ENCODE peak calls at places on chromosomes 4 and X, in five cellular contexts. One of them, this sample, is unnamed.

GRCh38 chr4:7052923-7053715 is 9.9 kb downstream of the TADA2B start:
- DNase-seq in brain microvascular endothelial cell: no peak
- DNase-seq in fibroblast of lung: peak
- DNase-seq in pancreas: no peak
- DNase-seq in astrocyte: no peak
- DNase-seq in this sample: no peak

GRCh38 chr4:87073570-87074470 is 139.0 kb downstream of the AFF1 start:
- DNase-seq in brain microvascular endothelial cell: no peak
- DNase-seq in fibroblast of lung: no peak
- DNase-seq in pancreas: no peak
- DNase-seq in astrocyte: peak
- DNase-seq in this sample: no peak

GRCh38 chrX:8731579-8732395 is at the start of gene ANOS1:
- DNase-seq in brain microvascular endothelial cell: no peak
- DNase-seq in fibroblast of lung: peak
- DNase-seq in pancreas: peak
- DNase-seq in astrocyte: peak
- DNase-seq in this sample: peak

GRCh38 chrX:129037389-129037788 is 485.9 kb downstream of the SMARCA1 start:
- DNase-seq in brain microvascular endothelial cell: no peak
- DNase-seq in fibroblast of lung: no peak
- DNase-seq in pancreas: no peak
- DNase-seq in astrocyte: no peak
- DNase-seq in this sample: no peak

GRCh38 chr4:6957994-6958393 is 48.4 kb downstream of the TBC1D14 start:
- DNase-seq in brain microvascular endothelial cell: no peak
- DNase-seq in fibroblast of lung: no peak
- DNase-seq in pancreas: no peak
- DNase-seq in astrocyte: no peak
- DNase-seq in this sample: no peak

GRCh38 chrX:71177327-71177726 is 32.7 kb downstream of the NLGN3 start:
- DNase-seq in brain microvascular endothelial cell: no peak
- DNase-seq in fibroblast of lung: no peak
- DNase-seq in pancreas: no peak
- DNase-seq in astrocyte: no peak
- DNase-seq in this sample: no peak

GRCh38 chrX:107718156-107718621 is 57.4 kb downstream of the TSC22D3 start:
- DNase-seq in brain microvascular endothelial cell: peak
- DNase-seq in fibroblast of lung: peak
- DNase-seq in pancreas: peak
- DNase-seq in astrocyte: peak
- DNase-seq in this sample: peak

GRCh38 chr4:51851090-51851936 is 8.4 kb downstream of the DCUN1D4 start:
- DNase-seq in brain microvascular endothelial cell: no peak
- DNase-seq in fibroblast of lung: no peak
- DNase-seq in pancreas: no peak
- DNase-seq in astrocyte: no peak
- DNase-seq in this sample: no peak

GRCh38 chrX:69024931-69025330 is 140.3 kb downstream of the PJA1 start:
- DNase-seq in brain microvascular endothelial cell: peak
- DNase-seq in fibroblast of lung: peak
- DNase-seq in pancreas: no peak
- DNase-seq in astrocyte: peak
- DNase-seq in this sample: peak

GRCh38 chr4:45350438-45350837 is 624.1 kb upstream of the GNPDA2 start:
- DNase-seq in brain microvascular endothelial cell: no peak
- DNase-seq in fibroblast of lung: peak
- DNase-seq in pancreas: no peak
- DNase-seq in astrocyte: peak
- DNase-seq in this sample: no peak

GRCh38 chr4:159105761-159106243 is 2.9 kb downstream of the RAPGEF2 start:
- DNase-seq in brain microvascular endothelial cell: peak
- DNase-seq in fibroblast of lung: peak
- DNase-seq in pancreas: no peak
- DNase-seq in astrocyte: peak
- DNase-seq in this sample: no peak

GRCh38 chrX:367349-367748 is 19.4 kb downstream of the PPP2R3B start:
- DNase-seq in brain microvascular endothelial cell: no peak
- DNase-seq in fibroblast of lung: no peak
- DNase-seq in pancreas: no peak
- DNase-seq in astrocyte: no peak
- DNase-seq in this sample: no peak

GRCh38 chrX:137565921-137566745 is at the start of gene ZIC3:
- DNase-seq in brain microvascular endothelial cell: peak
- DNase-seq in fibroblast of lung: peak
- DNase-seq in pancreas: peak
- DNase-seq in astrocyte: peak
- DNase-seq in this sample: no peak

GRCh38 chr4:12787261-12787660 is 696.9 kb downstream of the RAB28 start:
- DNase-seq in brain microvascular endothelial cell: no peak
- DNase-seq in fibroblast of lung: no peak
- DNase-seq in pancreas: no peak
- DNase-seq in astrocyte: no peak
- DNase-seq in this sample: no peak

GRCh38 chr4:182478475-182478874 is 235.3 kb downstream of the TENM3 start:
- DNase-seq in brain microvascular endothelial cell: peak
- DNase-seq in fibroblast of lung: peak
- DNase-seq in pancreas: no peak
- DNase-seq in astrocyte: no peak
- DNase-seq in this sample: no peak

GRCh38 chr4:108644237-108644636 is 6.2 kb upstream of the OSTC start:
- DNase-seq in brain microvascular endothelial cell: no peak
- DNase-seq in fibroblast of lung: peak
- DNase-seq in pancreas: no peak
- DNase-seq in astrocyte: peak
- DNase-seq in this sample: no peak

GRCh38 chr4:7647932-7648812 is 213.4 kb upstream of the PSAPL1 start:
- DNase-seq in brain microvascular endothelial cell: peak
- DNase-seq in fibroblast of lung: peak
- DNase-seq in pancreas: no peak
- DNase-seq in astrocyte: peak
- DNase-seq in this sample: no peak

GRCh38 chr4:128974203-128974602 is 119.1 kb downstream of the SCLT1 start:
- DNase-seq in brain microvascular endothelial cell: no peak
- DNase-seq in fibroblast of lung: peak
- DNase-seq in pancreas: no peak
- DNase-seq in astrocyte: peak
- DNase-seq in this sample: no peak

GRCh38 chr4:101191302-101192098 is 155.8 kb downstream of the PPP3CA start:
- DNase-seq in brain microvascular endothelial cell: peak
- DNase-seq in fibroblast of lung: peak
- DNase-seq in pancreas: peak
- DNase-seq in astrocyte: peak
- DNase-seq in this sample: peak

GRCh38 chr4:52665592-52665991 is 6.5 kb upstream of the USP46 start:
- DNase-seq in brain microvascular endothelial cell: no peak
- DNase-seq in fibroblast of lung: peak
- DNase-seq in pancreas: no peak
- DNase-seq in astrocyte: no peak
- DNase-seq in this sample: no peak

GRCh38 chr4:124092101-124093057 is 620.2 kb downstream of the ANKRD50 start:
- DNase-seq in brain microvascular endothelial cell: no peak
- DNase-seq in fibroblast of lung: no peak
- DNase-seq in pancreas: no peak
- DNase-seq in astrocyte: no peak
- DNase-seq in this sample: no peak

GRCh38 chr4:54277691-54278090 is 48.6 kb downstream of the PDGFRA start:
- DNase-seq in brain microvascular endothelial cell: peak
- DNase-seq in fibroblast of lung: peak
- DNase-seq in pancreas: no peak
- DNase-seq in astrocyte: peak
- DNase-seq in this sample: no peak

GRCh38 chrX:19566359-19567141 is 51.2 kb upstream of the MAP3K15 start:
- DNase-seq in brain microvascular endothelial cell: peak
- DNase-seq in fibroblast of lung: peak
- DNase-seq in pancreas: no peak
- DNase-seq in astrocyte: peak
- DNase-seq in this sample: no peak

GRCh38 chrX:10939384-10939783 is 171.7 kb upstream of the HCCS start:
- DNase-seq in brain microvascular endothelial cell: no peak
- DNase-seq in fibroblast of lung: peak
- DNase-seq in pancreas: no peak
- DNase-seq in astrocyte: peak
- DNase-seq in this sample: no peak

GRCh38 chrX:23494741-23495140 is 160.1 kb downstream of the PTCHD1 start:
- DNase-seq in brain microvascular endothelial cell: no peak
- DNase-seq in fibroblast of lung: no peak
- DNase-seq in pancreas: no peak
- DNase-seq in astrocyte: no peak
- DNase-seq in this sample: no peak

GRCh38 chrX:118807151-118808017 is 16.2 kb upstream of the ZCCHC12 start:
- DNase-seq in brain microvascular endothelial cell: peak
- DNase-seq in fibroblast of lung: peak
- DNase-seq in pancreas: no peak
- DNase-seq in astrocyte: peak
- DNase-seq in this sample: no peak

GRCh38 chr4:37066149-37066548 is 178.4 kb upstream of the NWD2 start:
- DNase-seq in brain microvascular endothelial cell: no peak
- DNase-seq in fibroblast of lung: no peak
- DNase-seq in pancreas: no peak
- DNase-seq in astrocyte: no peak
- DNase-seq in this sample: no peak

GRCh38 chr4:158458271-158458895 is 63.3 kb upstream of the RXFP1 start:
- DNase-seq in brain microvascular endothelial cell: no peak
- DNase-seq in fibroblast of lung: no peak
- DNase-seq in pancreas: no peak
- DNase-seq in astrocyte: no peak
- DNase-seq in this sample: no peak

GRCh38 chrX:151564035-151564434 is 560 bp downstream of the PASD1 start:
- DNase-seq in brain microvascular endothelial cell: no peak
- DNase-seq in fibroblast of lung: no peak
- DNase-seq in pancreas: no peak
- DNase-seq in astrocyte: no peak
- DNase-seq in this sample: no peak

GRCh38 chr4:83093060-83093640 is 21.4 kb downstream of the PLAC8 start:
- DNase-seq in brain microvascular endothelial cell: no peak
- DNase-seq in fibroblast of lung: no peak
- DNase-seq in pancreas: no peak
- DNase-seq in astrocyte: no peak
- DNase-seq in this sample: no peak
- H3K4me3 ChIP-seq in brain microvascular endothelial cell: no peak
- H3K4me3 ChIP-seq in fibroblast of lung: no peak
- H3K4me3 ChIP-seq in pancreas: no peak
- H3K4me3 ChIP-seq in astrocyte: no peak
- H3K4me3 ChIP-seq in this sample: no peak

GRCh38 chr4:138063581-138063980 is 178.6 kb downstream of the SLC7A11 start:
- DNase-seq in brain microvascular endothelial cell: no peak
- DNase-seq in fibroblast of lung: no peak
- DNase-seq in pancreas: no peak
- DNase-seq in astrocyte: no peak
- DNase-seq in this sample: no peak

DNA sequence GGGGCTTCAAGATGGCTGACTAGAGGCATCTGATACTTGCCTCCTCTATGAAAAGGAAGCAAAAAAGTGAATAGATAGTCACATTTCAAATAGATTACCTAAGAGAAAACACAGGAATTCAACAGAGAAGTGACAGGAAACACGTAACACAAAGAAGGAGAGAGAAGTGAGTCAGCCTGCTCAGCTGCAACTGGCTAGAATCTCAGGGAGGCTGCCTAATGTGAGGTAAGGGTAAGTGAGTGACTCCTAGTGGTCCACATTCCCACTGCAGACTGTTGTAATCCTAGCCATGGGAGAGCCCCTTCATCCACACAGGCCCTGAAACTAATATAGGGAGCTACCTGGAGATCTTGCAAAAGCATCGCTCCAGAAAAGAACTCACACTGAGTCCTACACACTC is 179.2 kb downstream of the SLC7A11 start:
- DNase-seq in brain microvascular endothelial cell: peak
- DNase-seq in fibroblast of lung: peak
- DNase-seq in pancreas: no peak
- DNase-seq in astrocyte: peak
- DNase-seq in this sample: no peak
- H3K27ac ChIP-seq in brain microvascular endothelial cell: no peak
- H3K27ac ChIP-seq in fibroblast of lung: no peak
- H3K27ac ChIP-seq in pancreas: no peak
- H3K27ac ChIP-seq in astrocyte: no peak
- H3K27ac ChIP-seq in this sample: no peak

GRCh38 chrX:38627683-38628082 is 66.3 kb downstream of the TSPAN7 start:
- DNase-seq in brain microvascular endothelial cell: peak
- DNase-seq in fibroblast of lung: peak
- DNase-seq in pancreas: no peak
- DNase-seq in astrocyte: no peak
- DNase-seq in this sample: no peak
- TF ChIP-seq CTCF in brain microvascular endothelial cell: peak
- TF ChIP-seq CTCF in fibroblast of lung: no peak
- TF ChIP-seq CTCF in pancreas: peak
- TF ChIP-seq CTCF in astrocyte: peak
- TF ChIP-seq CTCF in this sample: no peak

DNA sequence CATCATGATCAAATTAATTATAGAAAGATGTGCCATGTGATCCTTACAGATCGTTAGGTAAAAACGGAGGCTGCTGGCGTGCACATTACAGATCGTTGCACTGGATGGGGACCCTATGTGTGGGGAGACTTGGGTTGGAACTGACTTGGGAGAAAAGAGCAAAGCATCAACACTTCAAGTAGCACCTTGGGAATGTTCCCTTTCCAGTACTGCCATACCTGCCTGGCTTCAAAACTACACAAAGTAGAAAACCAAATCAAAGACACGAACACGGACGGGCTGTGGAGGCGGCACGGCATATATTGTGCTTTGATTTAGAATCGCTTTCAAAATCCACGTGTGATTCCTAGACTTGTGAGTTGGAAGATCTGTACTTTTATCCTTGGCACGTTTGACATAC is 898 bp downstream of the CMC4 start:
- DNase-seq in brain microvascular endothelial cell: no peak
- DNase-seq in fibroblast of lung: no peak
- DNase-seq in pancreas: no peak
- DNase-seq in astrocyte: no peak
- DNase-seq in this sample: no peak
- H3K4me3 ChIP-seq in brain microvascular endothelial cell: peak
- H3K4me3 ChIP-seq in fibroblast of lung: peak
- H3K4me3 ChIP-seq in pancreas: peak
- H3K4me3 ChIP-seq in astrocyte: peak
- H3K4me3 ChIP-seq in this sample: peak

GRCh38 chrX:39930777-39931553 is 166.8 kb downstream of the BCOR start:
- DNase-seq in brain microvascular endothelial cell: no peak
- DNase-seq in fibroblast of lung: no peak
- DNase-seq in pancreas: no peak
- DNase-seq in astrocyte: no peak
- DNase-seq in this sample: no peak
- H3K27ac ChIP-seq in brain microvascular endothelial cell: no peak
- H3K27ac ChIP-seq in fibroblast of lung: no peak
- H3K27ac ChIP-seq in pancreas: no peak
- H3K27ac ChIP-seq in astrocyte: no peak
- H3K27ac ChIP-seq in this sample: no peak